ENCODE peak calls at places on chromosomes 4 and X, in seven cellular contexts. W is K562, D is HCT116, E is SK-N-SH, H is GM12878, O is H1, X is HepG2. N is an unnamed sample.

GRCh38 chr4:155208258-155209054 is at the start of gene NPY2R:
- DNase-seq in W (no peak), D (no peak), E (peak; percentile 69), H (no peak), O (peak; percentile 7), X (no peak), N (peak; percentile 11)

GRCh38 chr4:41120297-41121217 is 93.8 kb downstream of the APBB2 start:
- DNase-seq in W (no peak), D (no peak), E (no peak), H (no peak), O (no peak), X (no peak), N (no peak)

GRCh38 chrX:115642895-115643530 is 82.0 kb downstream of the PLS3 start:
- DNase-seq in W (peak; percentile 14), D (peak; percentile 15), E (peak; percentile 48), H (peak; percentile 23), O (no peak), X (peak; percentile 6), N (peak; percentile 44)

GRCh38 chr4:143773998-143774898 is 73.8 kb upstream of the FREM3 start:
- DNase-seq in W (peak; percentile 76), D (peak; percentile 58), E (peak; percentile 21), H (peak; percentile 31), O (peak; percentile 31), X (peak; percentile 58), N (peak; percentile 23)

GRCh38 chr4:165517216-165517615 is 138.4 kb downstream of the CPE start:
- DNase-seq in W (no peak), D (no peak), E (no peak), H (no peak), O (no peak), X (no peak), N (no peak)

GRCh38 chrX:155962906-155963305 is 34.6 kb upstream of the IL9R start:
- DNase-seq in W (no peak), D (no peak), E (no peak), H (no peak), O (no peak), X (no peak), N (no peak)

GRCh38 chr4:64121803-64122202 is 287.4 kb downstream of the TECRL start:
- DNase-seq in W (no peak), D (no peak), E (no peak), H (no peak), O (no peak), X (no peak), N (no peak)

GRCh38 chr4:63620271-63620670 is 789.0 kb downstream of the TECRL start:
- DNase-seq in W (no peak), D (no peak), E (peak; percentile 50), H (no peak), O (no peak), X (no peak), N (no peak)

GRCh38 chr4:83251074-83251835 is 33.3 kb downstream of the COQ2 start:
- DNase-seq in W (no peak), D (no peak), E (no peak), H (no peak), O (no peak), X (no peak), N (no peak)

GRCh38 chr4:142248946-142249345 is 597.2 kb downstream of the INPP4B start:
- DNase-seq in W (no peak), D (no peak), E (no peak), H (no peak), O (no peak), X (no peak), N (no peak)

GRCh38 chr4:8021796-8022195 is 82.1 kb upstream of the AFAP1 start:
- DNase-seq in W (no peak), D (no peak), E (peak; percentile 54), H (no peak), O (no peak), X (no peak), N (no peak)

GRCh38 chr4:57090099-57090498 is 20.1 kb downstream of the IGFBP7 start:
- DNase-seq in W (no peak), D (no peak), E (no peak), H (no peak), O (no peak), X (no peak), N (no peak)

GRCh38 chr4:8616831-8617230 is 24.3 kb downstream of the CPZ start:
- DNase-seq in W (no peak), D (no peak), E (no peak), H (no peak), O (no peak), X (no peak), N (no peak)

GRCh38 chr4:105387466-105387865 is 86.4 kb downstream of the PPA2 start:
- DNase-seq in W (no peak), D (no peak), E (no peak), H (no peak), O (no peak), X (no peak), N (no peak)

GRCh38 chrX:154819771-154820341 is 14.6 kb upstream of the MPP1 start:
- DNase-seq in W (peak; percentile 44), D (no peak), E (no peak), H (no peak), O (no peak), X (no peak), N (no peak)

GRCh38 chrX:39736219-39737211 is 361.2 kb downstream of the BCOR start:
- DNase-seq in W (no peak), D (no peak), E (peak; percentile 35), H (no peak), O (no peak), X (no peak), N (no peak)

GRCh38 chr4:80037864-80038263 is 35.2 kb downstream of the ANTXR2 start:
- DNase-seq in W (no peak), D (no peak), E (no peak), H (no peak), O (no peak), X (no peak), N (no peak)

GRCh38 chr4:44535981-44536380 is 87.4 kb upstream of the KCTD8 start:
- DNase-seq in W (no peak), D (no peak), E (no peak), H (no peak), O (no peak), X (no peak), N (no peak)

GRCh38 chrX:154748712-154749339 is 2.1 kb downstream of the GAB3 start:
- DNase-seq in W (peak; percentile 72), D (no peak), E (peak; percentile 70), H (no peak), O (no peak), X (peak; percentile 32), N (peak; percentile 16)

GRCh38 chr4:34269593-34269992 is 1974.7 kb downstream of the ARAP2 start:
- DNase-seq in W (no peak), D (no peak), E (no peak), H (no peak), O (no peak), X (no peak), N (no peak)

GRCh38 chr4:22237846-22238513 is 277.9 kb downstream of the ADGRA3 start:
- DNase-seq in W (no peak), D (no peak), E (no peak), H (no peak), O (no peak), X (peak; percentile 54), N (no peak)

GRCh38 chr4:20043992-20044391 is 207.7 kb upstream of the SLIT2 start:
- DNase-seq in W (no peak), D (no peak), E (no peak), H (no peak), O (no peak), X (no peak), N (no peak)

GRCh38 chrX:15493118-15494082 is at the start of gene PIR:
- DNase-seq in W (peak; percentile 91), D (peak; percentile 68), E (peak; percentile 83), H (peak; percentile 17), O (peak; percentile 59), X (peak; percentile 80), N (peak; percentile 70)
- TF ChIP-seq YY1 in W (no peak), D (no peak), E (no peak), H (no peak), O (no peak), X (no peak), N (no peak)

GRCh38 chrX:140697618-140698017 is 11.9 kb upstream of the LINC00632 start:
- DNase-seq in W (no peak), D (no peak), E (no peak), H (no peak), O (no peak), X (no peak), N (no peak)

DNA sequence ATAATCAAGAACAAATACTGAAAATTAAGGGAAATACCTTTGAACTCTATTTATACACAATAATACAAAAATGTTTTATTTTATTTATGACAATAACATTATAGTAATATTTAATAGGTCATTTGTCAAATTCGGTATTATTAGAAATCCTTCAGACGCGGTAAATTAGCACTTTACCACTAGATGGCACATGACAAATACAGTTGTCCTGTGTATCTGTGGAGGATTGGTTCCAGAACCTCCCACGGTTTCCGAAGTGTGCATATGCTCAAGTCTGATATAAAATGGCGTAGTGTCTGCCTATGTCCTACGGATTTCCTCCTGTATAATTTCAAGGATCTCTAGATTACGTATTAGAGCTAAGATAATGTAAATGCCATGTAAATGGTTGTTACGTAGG is 8.1 kb upstream of the LINC00632 start:
- DNase-seq in W (no peak), D (no peak), E (peak; percentile 30), H (no peak), O (no peak), X (no peak), N (no peak)
- H3K4me3 ChIP-seq in W (no peak overlapping the region), D (no peak overlapping the region), E (no peak overlapping the region), H (no peak overlapping the region), O (no peak overlapping the region), X (no peak overlapping the region), N (no peak overlapping the region)

DNA sequence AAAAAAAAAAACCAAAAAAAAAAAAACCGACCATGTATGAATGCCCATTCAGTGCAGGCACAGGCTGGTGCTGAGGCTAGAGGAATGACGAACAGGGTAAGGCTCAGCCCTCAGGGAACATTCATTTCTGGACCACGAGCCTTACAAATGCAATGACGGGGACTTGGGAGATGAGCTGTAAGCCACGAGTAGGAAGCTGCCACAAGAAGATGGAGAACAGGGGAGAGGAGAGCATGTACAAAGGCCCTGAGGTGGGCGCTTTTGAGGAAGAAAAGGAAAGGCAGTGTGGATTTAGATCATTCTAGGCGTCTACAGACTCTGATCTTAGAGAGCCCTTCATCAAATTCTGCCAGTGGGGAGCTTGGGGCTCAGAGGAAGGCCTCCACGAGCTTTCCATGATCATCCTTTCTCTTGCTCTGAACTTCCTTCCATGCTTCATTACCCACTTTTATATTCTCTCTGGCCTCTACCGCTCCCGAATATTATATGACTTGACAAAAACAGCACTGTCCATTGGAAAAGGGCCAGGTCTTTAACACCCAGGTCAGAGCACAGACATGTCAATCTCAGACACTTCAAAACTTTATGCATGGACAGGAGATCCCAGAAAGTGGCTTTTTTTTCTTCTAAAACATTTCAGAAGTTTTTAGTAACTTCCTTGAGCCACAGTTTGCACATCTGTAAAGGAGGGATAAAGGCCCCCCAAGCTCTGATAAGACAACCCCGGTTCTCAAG is 3.3 kb upstream of the ZNF518B start:
- DNase-seq in W (peak; percentile 30), D (no peak), E (no peak), H (no peak), O (no peak), X (no peak), N (no peak)
- TF ChIP-seq YY1 in W (no peak), D (no peak), E (no peak), H (no peak), O (no peak), X (no peak), N (no peak)

DNA sequence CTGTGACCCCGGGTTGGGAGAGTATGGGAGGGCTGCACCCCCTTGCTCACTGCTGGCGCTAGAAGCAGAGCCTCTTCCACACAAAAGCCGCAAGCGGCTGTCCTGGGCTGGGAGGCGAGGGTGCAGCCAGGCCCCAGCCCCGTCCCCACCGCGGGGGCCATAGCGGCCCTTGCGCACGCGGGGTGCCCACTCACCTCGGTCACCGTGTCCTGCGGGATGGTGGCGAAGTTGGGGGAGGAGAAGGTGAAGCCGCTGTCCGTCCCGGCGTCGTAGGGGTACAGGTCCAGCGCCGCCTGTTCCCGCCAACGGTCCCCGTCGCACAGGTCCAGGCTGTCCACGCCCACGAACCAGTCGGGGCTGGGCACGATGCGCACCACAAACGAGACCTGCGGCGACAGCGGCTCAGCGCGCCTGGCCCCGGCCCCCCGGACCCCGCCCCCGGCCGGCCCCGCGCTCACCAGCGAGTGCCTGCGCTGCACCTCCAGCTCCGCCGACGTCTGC is 1.5 kb downstream of the SPON2 start:
- DNase-seq in W (no peak), D (no peak), E (peak; percentile 39), H (no peak), O (no peak), X (no peak), N (no peak)
- H3K4me3 ChIP-seq in W (no peak overlapping the region), D (no peak overlapping the region), E (no peak overlapping the region), H (no peak overlapping the region), O (peak overlapping the region; percentile 58), X (no peak overlapping the region), N (peak overlapping the region; percentile 65)

N was measured in NT2/D1.